ENCODE peak calls at places on chromosome 5, in ten cellular contexts. J, F, U, X, E, H, K, S, I and L are unnamed samples.

GRCh38 chr5:150044334-150044681 is 42.0 kb downstream of the CSF1R start:
- DNase-seq in J (no peak), F (no peak), U (no peak), X (peak; percentile 77), E (no peak), H (peak; percentile 35), K (no peak), S (no peak), I (peak; percentile 86), L (peak; percentile 85)

GRCh38 chr5:146342882-146343865 is 4.5 kb downstream of the POU4F3 start:
- DNase-seq in J (no peak), F (no peak), U (no peak), X (no peak), E (peak; percentile 65), H (no peak), K (no peak), S (no peak), I (no peak), L (no peak)

GRCh38 chr5:23446436-23446835 is 61.0 kb upstream of the PRDM9 start:
- DNase-seq in J (no peak), F (no peak), U (no peak), X (peak; percentile 84), E (no peak), H (no peak), K (no peak), S (no peak), I (no peak), L (no peak)

GRCh38 chr5:147169399-147169798 is 65.4 kb upstream of the STK32A start:
- DNase-seq in J (no peak), F (no peak), U (no peak), X (peak; percentile 60), E (no peak), H (peak; percentile 24), K (no peak), S (no peak), I (peak; percentile 46), L (no peak)

GRCh38 chr5:102048940-102049339 is 247.1 kb downstream of the SLCO4C1 start:
- DNase-seq in J (no peak), F (no peak), U (peak; percentile 9), X (no peak), E (no peak), H (no peak), K (no peak), S (no peak), I (no peak), L (no peak)

GRCh38 chr5:41843456-41844112 is 26.6 kb downstream of the OXCT1 start:
- DNase-seq in J (no peak), F (peak; percentile 69), U (peak; percentile 35), X (peak; percentile 84), E (peak; percentile 78), H (peak; percentile 37), K (peak; percentile 24), S (no peak), I (peak; percentile 75), L (no peak)

GRCh38 chr5:147481857-147482256 is 28.0 kb downstream of the DPYSL3 start:
- DNase-seq in J (no peak), F (no peak), U (no peak), X (peak; percentile 72), E (no peak), H (peak; percentile 18), K (no peak), S (no peak), I (peak; percentile 78), L (peak; percentile 55)

GRCh38 chr5:134455466-134455865 is 43.8 kb upstream of the CDKN2AIPNL start:
- DNase-seq in J (no peak), F (no peak), U (no peak), X (no peak), E (no peak), H (no peak), K (no peak), S (no peak), I (no peak), L (no peak)

GRCh38 chr5:165201364-165202143 is 1696.1 kb downstream of the MAT2B start:
- DNase-seq in J (no peak), F (no peak), U (no peak), X (peak; percentile 47), E (no peak), H (peak; percentile 1), K (no peak), S (no peak), I (peak; percentile 70), L (no peak)

GRCh38 chr5:123371575-123372179 is 51.5 kb downstream of the CEP120 start:
- DNase-seq in J (no peak), F (peak; percentile 69), U (peak; percentile 11), X (peak; percentile 24), E (peak; percentile 78), H (peak; percentile 16), K (peak; percentile 20), S (peak; percentile 65), I (peak; percentile 7), L (no peak)

GRCh38 chr5:180832638-180833068 is 28.4 kb downstream of the ZFP62 start:
- DNase-seq in J (no peak), F (no peak), U (no peak), X (no peak), E (no peak), H (no peak), K (no peak), S (no peak), I (no peak), L (no peak)

GRCh38 chr5:147920420-147921030 is 14.2 kb upstream of the C5orf46 start:
- DNase-seq in J (no peak), F (no peak), U (no peak), X (no peak), E (no peak), H (no peak), K (no peak), S (no peak), I (no peak), L (no peak)

GRCh38 chr5:17067657-17068392 is 131.7 kb upstream of the MYO10 start:
- DNase-seq in J (no peak), F (no peak), U (no peak), X (no peak), E (no peak), H (no peak), K (no peak), S (no peak), I (no peak), L (no peak)

DNA sequence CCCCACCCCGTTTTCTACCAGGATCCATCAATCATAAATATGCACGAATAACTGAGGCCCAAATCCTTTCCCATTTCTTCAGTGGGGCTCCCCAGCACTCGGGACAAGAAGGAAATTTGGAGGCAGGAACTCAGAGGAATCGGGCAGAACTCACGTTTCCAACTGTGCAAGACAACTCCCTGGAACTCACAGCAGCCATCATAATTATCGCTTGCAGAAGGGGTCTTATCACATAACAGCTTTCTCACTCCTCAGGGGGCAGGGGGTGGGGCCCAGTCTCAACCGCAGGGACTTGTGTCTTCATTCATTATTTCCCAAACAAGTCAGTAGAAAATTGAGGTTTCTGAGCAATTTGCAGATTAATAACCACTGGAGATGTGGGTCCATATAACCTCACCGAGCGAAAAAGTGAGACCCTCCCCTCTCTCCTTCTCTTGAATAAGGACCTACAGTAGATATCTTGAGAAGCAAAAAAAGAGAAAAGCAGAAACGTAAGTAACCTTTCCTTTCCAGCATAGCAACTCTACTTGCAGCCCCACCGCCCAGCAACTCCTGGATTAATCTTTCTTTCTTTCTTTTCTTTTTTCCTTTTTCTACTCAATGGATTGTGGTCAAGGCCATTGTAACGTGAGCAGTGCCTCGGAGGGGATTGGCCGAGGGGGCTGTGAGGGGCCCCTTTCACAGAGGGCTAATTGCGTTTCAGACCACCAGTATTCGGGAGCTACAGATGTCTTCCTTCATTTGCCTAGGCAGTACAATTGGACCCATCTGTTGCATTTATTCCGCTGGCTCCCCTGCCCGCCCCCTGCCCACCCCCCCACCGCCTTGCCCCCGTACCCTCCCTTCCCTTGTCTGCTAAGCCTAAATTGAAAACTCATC is 24.7 kb upstream of the TIFAB start:
- DNase-seq in J (no peak), F (no peak), U (no peak), X (no peak), E (no peak), H (no peak), K (no peak), S (no peak), I (no peak), L (no peak)
- H3K27me3 ChIP-seq in J (no peaks in the 10 kb centered on the region), F (no peaks in the 10 kb centered on the region), U (peaks cover 17% of the 10 kb centered on the region), X (peaks cover 95% of the 10 kb centered on the region), E (peaks cover 75% of the 10 kb centered on the region), H (no peaks in the 10 kb centered on the region), K (no peaks in the 10 kb centered on the region), S (no peaks in the 10 kb centered on the region), I (peaks cover 70% of the 10 kb centered on the region), L (peaks cover 51% of the 10 kb centered on the region)

DNA sequence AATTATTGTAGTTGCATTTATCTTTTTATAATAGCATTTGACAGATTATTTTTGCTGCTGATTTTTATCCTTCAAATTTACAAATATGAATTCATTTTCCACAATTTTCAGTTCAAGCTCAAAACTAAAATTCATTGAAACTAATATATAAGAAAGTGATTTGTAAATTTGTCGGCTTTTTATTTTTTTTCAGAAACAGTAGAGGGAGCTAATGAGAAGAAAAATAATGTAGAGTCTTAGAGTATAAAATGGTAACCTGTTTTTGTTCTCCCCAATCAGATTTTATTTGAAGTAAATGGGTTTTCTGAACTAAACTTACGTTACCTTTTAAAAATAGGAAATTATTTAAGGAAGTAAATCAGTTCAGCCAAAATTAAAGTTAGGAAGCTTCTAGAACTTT is 19.2 kb downstream of the PRRC1 start:
- DNase-seq in J (no peak), F (no peak), U (peak; percentile 14), X (peak; percentile 20), E (peak; percentile 28), H (no peak), K (no peak), S (no peak), I (peak; percentile 8), L (no peak)
- TF ChIP-seq CTCF in J (no peak), F (no peak), U (peak; percentile 61), X (peak; percentile 41), E (peak; percentile 56), H (no peak), K (no peak), S (peak; percentile 33), I (peak; percentile 35), L (peak; percentile 46)

DNA sequence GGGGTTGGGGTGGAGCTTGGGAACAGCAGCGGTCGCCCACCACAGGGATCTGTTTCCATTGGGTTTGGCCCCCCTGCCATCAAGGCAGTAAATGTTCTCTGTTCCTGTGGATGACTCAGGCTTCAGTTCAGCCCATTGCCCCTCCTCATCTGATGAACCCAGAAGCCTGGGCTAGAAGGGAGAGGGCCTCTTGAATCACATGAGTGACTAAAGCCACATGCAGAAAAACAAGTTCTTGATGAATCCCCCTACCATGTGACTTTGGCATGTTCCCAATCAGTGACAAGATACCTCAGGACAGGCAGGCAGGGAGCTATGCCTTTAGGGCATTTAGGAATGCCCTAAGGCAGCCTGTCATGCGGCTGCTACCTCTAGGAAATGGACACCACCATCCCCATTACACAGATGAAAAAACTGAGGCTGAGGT is 2.5 kb downstream of the SH3PXD2B start:
- DNase-seq in J (no peak), F (peak; percentile 16), U (no peak), X (peak; percentile 77), E (peak; percentile 32), H (peak; percentile 74), K (peak; percentile 77), S (no peak), I (peak; percentile 90), L (peak; percentile 90)
- H3K4me1 ChIP-seq in J (peaks cover 93% of the 10 kb centered on the region), F (peaks cover 4% of the 10 kb centered on the region), U (peaks cover 16% of the 10 kb centered on the region), X (peaks cover 7% of the 10 kb centered on the region), E (peaks cover 39% of the 10 kb centered on the region), H (peaks cover 21% of the 10 kb centered on the region), K (peaks cover 7% of the 10 kb centered on the region), S (peaks cover 4% of the 10 kb centered on the region), I (peaks cover 25% of the 10 kb centered on the region), L (peaks cover 42% of the 10 kb centered on the region)

DNA sequence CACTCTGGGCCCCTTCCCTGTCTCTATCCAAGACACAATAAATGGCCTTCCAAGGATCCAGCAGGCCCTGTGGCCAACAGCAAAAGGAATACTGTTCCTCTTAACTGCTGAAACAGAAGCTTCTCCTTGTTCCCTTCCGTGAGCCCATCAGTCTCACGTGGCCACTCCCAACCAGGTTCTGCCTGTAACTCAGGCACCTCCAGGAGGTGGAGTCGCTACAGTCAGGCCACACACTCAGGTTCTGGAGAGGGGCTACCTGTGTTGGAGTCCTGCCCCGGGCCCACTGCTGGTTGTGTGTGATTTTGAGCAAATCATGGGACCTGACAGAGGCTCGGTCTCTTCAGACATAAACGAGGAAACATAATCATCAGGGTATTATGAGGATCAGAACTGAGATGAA is 10.3 kb downstream of the FAT2 start:
- DNase-seq in J (no peak), F (no peak), U (no peak), X (no peak), E (peak; percentile 25), H (no peak), K (no peak), S (no peak), I (no peak), L (no peak)
- H3K27me3 ChIP-seq in J (no peaks in the 10 kb centered on the region), F (no peaks in the 10 kb centered on the region), U (peaks cover 1% of the 10 kb centered on the region), X (no peaks in the 10 kb centered on the region), E (no peaks in the 10 kb centered on the region), H (no peaks in the 10 kb centered on the region), K (no peaks in the 10 kb centered on the region), S (no peaks in the 10 kb centered on the region), I (peaks cover 9% of the 10 kb centered on the region), L (no peaks in the 10 kb centered on the region)